ENCODE peak calls at places on chromosome 13, in four cellular contexts. W, T, G and P are unnamed samples.

GRCh38 chr13:27923794-27924528 is 4.2 kb downstream of the PDX1 start:
- DNase-seq in G (no peak), T (no peak), W (no peak), P (no peak)

GRCh38 chr13:66992183-66992582 is 238.0 kb downstream of the PCDH9 start:
- DNase-seq in G (no peak), T (no peak), W (no peak), P (peak; percentile 73)

GRCh38 chr13:108086678-108087077 is 128.7 kb downstream of the LIG4 start:
- DNase-seq in T (no peak), G (no peak), W (no peak), P (peak; percentile 46)

GRCh38 chr13:84431646-84432045 is 549.4 kb upstream of the SLITRK1 start:
- DNase-seq in G (no peak), W (no peak), T (no peak), P (peak; percentile 66)

GRCh38 chr13:41017744-41018582 is 1.2 kb downstream of the ELF1 start:
- DNase-seq in G (no peak), W (no peak), T (no peak), P (peak; percentile 19)

GRCh38 chr13:78662467-78662866 is 3.5 kb upstream of the OBI1 start:
- DNase-seq in T (no peak), W (no peak), G (no peak), P (no peak)

GRCh38 chr13:20673711-20674110 is 29.8 kb upstream of the IL17D start:
- DNase-seq in T (no peak), W (no peak), G (no peak), P (no peak)

GRCh38 chr13:31050486-31051400 is 111.0 kb downstream of the HSPH1 start:
- DNase-seq in G (no peak), W (no peak), T (no peak), P (peak; percentile 57)

GRCh38 chr13:42524487-42525034 is 49.4 kb upstream of the TNFSF11 start:
- DNase-seq in T (no peak), G (no peak), W (no peak), P (no peak)

GRCh38 chr13:55534306-55534705 is 1606.4 kb upstream of the PRR20A start:
- DNase-seq in G (no peak), W (no peak), T (no peak), P (no peak)

GRCh38 chr13:49062297-49062896 is 86.7 kb downstream of the FNDC3A start:
- DNase-seq in G (no peak), T (no peak), W (no peak), P (peak; percentile 15)

GRCh38 chr13:100855151-100855550 is 180.6 kb upstream of the TMTC4 start:
- DNase-seq in W (no peak), T (no peak), G (no peak), P (no peak)

GRCh38 chr13:39448831-39449230 is 154.2 kb downstream of the LHFPL6 start:
- DNase-seq in G (no peak), W (no peak), T (no peak), P (no peak)

GRCh38 chr13:20160346-20161274 is at the start of gene GJA3:
- DNase-seq in T (no peak), G (peak; percentile 43), W (no peak), P (peak; percentile 39)

GRCh38 chr13:26112843-26113242 is 61.0 kb upstream of the SHISA2 start:
- DNase-seq in T (no peak), W (no peak), G (no peak), P (peak; percentile 10)

GRCh38 chr13:23469901-23470525 is 36.5 kb upstream of the SACS start:
- DNase-seq in W (no peak), G (no peak), T (no peak), P (peak; percentile 83)

GRCh38 chr13:36431204-36432105 is 840 bp upstream of the CCNA1 start:
- DNase-seq in G (no peak), T (peak; percentile 82), W (no peak), P (no peak)

GRCh38 chr13:74090397-74090796 is 43.8 kb downstream of the KLF12 start:
- DNase-seq in W (no peak), G (no peak), T (no peak), P (peak; percentile 18)

GRCh38 chr13:29922281-29922821 is 71.9 kb upstream of the UBL3 start:
- DNase-seq in G (no peak), T (no peak), W (no peak), P (peak; percentile 54)

GRCh38 chr13:29456419-29456818 is 139.1 kb downstream of the SLC7A1 start:
- DNase-seq in W (no peak), G (no peak), T (no peak), P (no peak)

GRCh38 chr13:24065172-24065571 is 95.3 kb upstream of the SPATA13 start:
- DNase-seq in G (no peak), W (no peak), T (no peak), P (no peak)

GRCh38 chr13:68099616-68100015 is 869.5 kb upstream of the PCDH9 start:
- DNase-seq in G (no peak), T (no peak), W (no peak), P (peak; percentile 17)

GRCh38 chr13:38821753-38822551 is 135.1 kb downstream of the FREM2 start:
- DNase-seq in W (no peak), G (no peak), T (no peak), P (no peak)

GRCh38 chr13:113428871-113429607 is 24.2 kb downstream of the ADPRHL1 start:
- DNase-seq in W (no peak), T (no peak), G (no peak), P (no peak)

GRCh38 chr13:27619093-27619705 is 1.1 kb downstream of the LNX2 start:
- DNase-seq in T (no peak), W (no peak), G (no peak), P (peak; percentile 55)

GRCh38 chr13:20391597-20392452 is 133.8 kb downstream of the CRYL1 start:
- DNase-seq in W (no peak), G (no peak), T (no peak), P (no peak)

GRCh38 chr13:93151277-93151676 is 75.3 kb upstream of the GPC6 start:
- DNase-seq in W (no peak), T (no peak), G (no peak), P (peak; percentile 91)

GRCh38 chr13:24692541-24692940 is 12.3 kb downstream of the ATP12A start:
- DNase-seq in G (no peak), T (no peak), W (no peak), P (peak; percentile 8)

GRCh38 chr13:41954226-41954625 is 6.7 kb downstream of the VWA8 start:
- DNase-seq in G (no peak), W (no peak), T (no peak), P (no peak)

GRCh38 chr13:113862766-113863510 is 938 bp downstream of the GAS6 start:
- DNase-seq in W (peak; percentile 76), T (peak; percentile 86), G (no peak), P (no peak)

GRCh38 chr13:74270018-74270417 is 135.8 kb upstream of the KLF12 start:
- DNase-seq in W (no peak), G (no peak), T (no peak), P (peak; percentile 10)

GRCh38 chr13:95050800-95051620 is 250.2 kb downstream of the ABCC4 start:
- DNase-seq in G (no peak), W (no peak), T (no peak), P (no peak)

GRCh38 chr13:34391071-34391470 is 551.0 kb upstream of the NBEA start:
- DNase-seq in W (no peak), G (no peak), T (no peak), P (peak; percentile 5)

GRCh38 chr13:31848621-31849020 is 109.3 kb downstream of the RXFP2 start:
- DNase-seq in T (no peak), W (no peak), G (no peak), P (no peak)

GRCh38 chr13:63629591-63629990 is 2213.9 kb upstream of the PCDH20 start:
- DNase-seq in T (no peak), G (no peak), W (no peak), P (no peak)

GRCh38 chr13:98978280-98978679 is 416 bp upstream of the DOCK9 start:
- DNase-seq in T (no peak), W (no peak), G (no peak), P (peak; percentile 90)

GRCh38 chr13:98976338-98976737 is 1.5 kb downstream of the DOCK9 start:
- DNase-seq in G (no peak), T (no peak), W (no peak), P (peak; percentile 53)

GRCh38 chr13:98976941-98977340 is 923 bp downstream of the DOCK9 start:
- DNase-seq in T (no peak), G (no peak), W (no peak), P (peak; percentile 12)

GRCh38 chr13:98977568-98978270 is at the start of gene DOCK9:
- DNase-seq in W (peak; percentile 34), T (no peak), G (no peak), P (peak; percentile 65)

GRCh38 chr13:98979012-98979411 is 1.1 kb upstream of the DOCK9 start:
- DNase-seq in W (no peak), G (no peak), T (no peak), P (no peak)
- H3K4me1 ChIP-seq in W (peaks cover 23% of the 10 kb centered on the region), G (peaks cover 65% of the 10 kb centered on the region), T (no peaks in the 10 kb centered on the region), P (peaks cover 6% of the 10 kb centered on the region)

DNA sequence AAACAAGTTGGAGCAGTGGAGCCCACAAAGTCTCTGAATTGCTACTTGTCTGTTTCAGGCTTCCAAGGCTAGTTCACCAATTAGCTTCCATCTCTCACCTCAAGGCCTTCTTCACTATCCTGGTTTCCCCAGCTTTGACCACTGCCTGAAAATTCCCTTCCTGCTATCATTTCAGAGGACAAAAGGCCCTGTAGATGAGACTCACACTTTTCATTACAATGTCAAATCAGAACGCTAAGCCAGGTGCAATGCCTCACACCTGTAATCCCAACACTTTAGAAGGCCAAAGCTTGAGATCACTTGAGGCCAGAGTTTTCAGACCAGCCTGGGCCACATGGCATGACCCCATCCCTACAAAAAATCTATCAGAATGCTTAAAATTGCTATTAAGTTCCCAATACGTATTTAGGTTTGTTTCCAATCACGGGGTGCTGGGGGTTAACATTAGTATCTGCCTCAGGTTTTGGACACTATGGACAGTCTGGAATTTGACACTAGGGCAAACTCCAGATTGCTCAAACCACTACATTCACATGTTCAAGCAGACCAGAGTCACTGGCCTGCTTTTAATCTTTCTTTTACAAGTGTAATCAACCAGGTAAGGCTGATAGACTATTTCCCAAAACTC is 5.5 kb downstream of the TPT1 start:
- DNase-seq in T (no peak), W (no peak), G (no peak), P (no peak)
- H3K4me1 ChIP-seq in T (peaks cover 22% of the 10 kb centered on the region), W (peaks cover 51% of the 10 kb centered on the region), G (peaks cover 61% of the 10 kb centered on the region), P (peaks cover 4% of the 10 kb centered on the region)

GRCh38 chr13:110531671-110532083 is 29.8 kb downstream of the RAB20 start:
- DNase-seq in W (no peak), T (no peak), G (no peak), P (no peak)

GRCh38 chr13:110530839-110531499 is 30.6 kb downstream of the RAB20 start:
- DNase-seq in T (no peak), G (no peak), W (no peak), P (no peak)

GRCh38 chr13:110528911-110529310 is 32.6 kb downstream of the RAB20 start:
- DNase-seq in W (no peak), G (no peak), T (no peak), P (no peak)

GRCh38 chr13:110528371-110528770 is 33.2 kb downstream of the RAB20 start:
- DNase-seq in T (no peak), W (no peak), G (no peak), P (peak; percentile 64)

GRCh38 chr13:110529522-110530311 is 31.8 kb downstream of the RAB20 start:
- DNase-seq in G (no peak), T (no peak), W (no peak), P (no peak)
- H3K4me1 ChIP-seq in G (peaks cover 16% of the 10 kb centered on the region), T (no peaks in the 10 kb centered on the region), W (peaks cover 35% of the 10 kb centered on the region), P (no peaks in the 10 kb centered on the region)

GRCh38 chr13:79749985-79750551 is 269.1 kb downstream of the NDFIP2 start:
- DNase-seq in G (no peak), T (no peak), W (peak; percentile 34), P (peak; percentile 97)
- H3K4me1 ChIP-seq in G (no peaks in the 10 kb centered on the region), T (peaks cover 3% of the 10 kb centered on the region), W (no peaks in the 10 kb centered on the region), P (peaks cover 3% of the 10 kb centered on the region)